ENCODE peak calls at places on chromosomes 4 and X, in five cellular contexts. V is NCI-H1048; B is naive B cell; J is CD4-positive, alpha-beta T cell; L is GM13976. T is an unnamed sample.

GRCh38 chr4:19739101-19739651 is 512.5 kb upstream of the SLIT2 start:
- DNase-seq in B (no peak), V (no peak), L (no peak), J (no peak), T (no peak)

GRCh38 chr4:152398060-152398459 is 137.8 kb downstream of the FBXW7 start:
- DNase-seq in B (no peak), V (no peak), L (no peak), J (no peak), T (peak)

GRCh38 chr4:8199594-8200301 is 658 bp downstream of the SH3TC1 start:
- DNase-seq in L (peak), B (no peak), J (no peak), V (no peak), T (no peak)

GRCh38 chr4:138312536-138312911 is 70.4 kb upstream of the SLC7A11 start:
- DNase-seq in B (no peak), J (no peak), L (no peak), V (no peak), T (no peak)

GRCh38 chrX:65985211-65985610 is 54.7 kb downstream of the VSIG4 start:
- DNase-seq in B (no peak), J (no peak), L (no peak), V (no peak), T (no peak)

GRCh38 chrX:138748480-138748879 is 37.0 kb upstream of the FGF13 start:
- DNase-seq in L (no peak), V (no peak), J (no peak), B (no peak), T (no peak)

GRCh38 chrX:32408389-32408788 is 803.0 kb downstream of the DMD start:
- DNase-seq in V (no peak), L (peak), J (no peak), B (peak), T (no peak)

GRCh38 chr4:39043058-39043696 is 11.0 kb upstream of the TMEM156 start:
- DNase-seq in B (no peak), L (no peak), J (no peak), V (no peak), T (no peak)

GRCh38 chr4:48653217-48654014 is 126.7 kb downstream of the FRYL start:
- DNase-seq in V (no peak), L (no peak), J (no peak), B (no peak), T (no peak)

GRCh38 chr4:56730097-56730496 is 49.0 kb upstream of the HOPX start:
- DNase-seq in L (no peak), J (no peak), B (no peak), V (no peak), T (no peak)

GRCh38 chr4:137647375-137647774 is 115.1 kb upstream of the PCDH18 start:
- DNase-seq in V (no peak), L (peak), B (no peak), J (no peak), T (no peak)

GRCh38 chrX:31604629-31605221 is 532.9 kb upstream of the FTHL17 start:
- DNase-seq in L (no peak), B (no peak), J (no peak), V (no peak), T (no peak)

GRCh38 chrX:123713434-123713833 is 19.4 kb downstream of the THOC2 start:
- DNase-seq in B (no peak), L (no peak), V (no peak), J (no peak), T (no peak)

GRCh38 chr4:7893539-7893938 is 46.1 kb downstream of the AFAP1 start:
- DNase-seq in J (no peak), B (no peak), L (no peak), V (no peak), T (no peak)

GRCh38 chrX:150813922-150814321 is 84.5 kb downstream of the CD99L2 start:
- DNase-seq in J (no peak), V (no peak), L (no peak), B (no peak), T (no peak)

GRCh38 chr4:120066525-120067333 is at the start of gene MAD2L1:
- DNase-seq in J (peak), B (peak), V (peak), L (peak), T (peak)

GRCh38 chrX:40755291-40756249 is 20.2 kb upstream of the MED14 start:
- DNase-seq in B (no peak), L (no peak), J (no peak), V (no peak), T (no peak)

GRCh38 chr4:103787057-103787456 is 67.3 kb upstream of the TACR3 start:
- DNase-seq in L (no peak), J (no peak), B (no peak), V (no peak), T (no peak)

GRCh38 chr4:126647320-126647719 is 985.4 kb upstream of the INTU start:
- DNase-seq in B (no peak), L (no peak), J (no peak), V (no peak), T (no peak)

GRCh38 chr4:1053080-1053661 is 41.7 kb downstream of the FGFRL1 start:
- DNase-seq in J (no peak), V (no peak), B (no peak), L (no peak), T (no peak)

T was measured in germinal center.